ENCODE peak calls at places on chromosomes 6 and 20, in four cellular contexts. W is Panc1, N is K562, U is HepG2. L is an unnamed sample.

GRCh38 chr20:47821481-47822100 is 36.3 kb upstream of the SULF2 start:
- DNase-seq in W (no peak), N (no peak), U (no peak), L (peak; percentile 23)

GRCh38 chr20:17735959-17736621 is 36.3 kb downstream of the BANF2 start:
- DNase-seq in W (no peak), N (no peak), U (no peak), L (no peak)

GRCh38 chr6:26309731-26310142 is 55.3 kb upstream of the BTN3A2 start:
- DNase-seq in W (no peak), N (peak; percentile 41), U (peak; percentile 76), L (peak; percentile 67)

GRCh38 chr6:85124472-85125428 is 325.1 kb upstream of the NT5E start:
- DNase-seq in W (no peak), N (no peak), U (no peak), L (peak; percentile 15)

GRCh38 chr6:89948876-89949275 is 54.6 kb downstream of the GJA10 start:
- DNase-seq in W (no peak), N (no peak), U (no peak), L (no peak)

GRCh38 chr20:8854566-8854965 is 214.3 kb upstream of the PLCB4 start:
- DNase-seq in W (no peak), N (no peak), U (no peak), L (no peak)

GRCh38 chr6:158066161-158066781 is 84.6 kb downstream of the SYNJ2 start:
- DNase-seq in W (no peak), N (no peak), U (no peak), L (no peak)

GRCh38 chr20:46150982-46151381 is 32.9 kb downstream of the CD40 start:
- DNase-seq in W (no peak), N (no peak), U (no peak), L (no peak)

GRCh38 chr20:9942736-9943135 is 92.1 kb upstream of the ANKEF1 start:
- DNase-seq in W (no peak), N (no peak), U (no peak), L (no peak)

GRCh38 chr20:36975085-36975829 is 23.7 kb upstream of the SAMHD1 start:
- DNase-seq in W (no peak), N (no peak), U (no peak), L (no peak)

GRCh38 chr6:21348462-21349195 is 244.9 kb upstream of the SOX4 start:
- DNase-seq in W (peak; percentile 20), N (no peak), U (no peak), L (no peak)

GRCh38 chr6:15504040-15504491 is 158.8 kb downstream of the DTNBP1 start:
- DNase-seq in W (no peak), N (no peak), U (no peak), L (no peak)

GRCh38 chr6:114421219-114421618 is 78.4 kb upstream of the HS3ST5 start:
- DNase-seq in W (no peak), N (no peak), U (no peak), L (no peak)

GRCh38 chr6:56807992-56808342 is 146.9 kb upstream of the BEND6 start:
- DNase-seq in W (no peak), N (no peak), U (no peak), L (no peak)

GRCh38 chr6:3455490-3456394 is 1.1 kb downstream of the SLC22A23 start:
- DNase-seq in W (no peak), N (peak; percentile 54), U (peak; percentile 38), L (no peak)

GRCh38 chr20:64102647-64103354 is 4.6 kb downstream of the NPBWR2 start:
- DNase-seq in W (no peak), N (peak; percentile 32), U (no peak), L (no peak)

GRCh38 chr20:10090588-10091166 is 55.9 kb downstream of the ANKEF1 start:
- DNase-seq in W (peak; percentile 48), N (peak; percentile 11), U (peak; percentile 63), L (peak; percentile 38)

GRCh38 chr6:134902074-134902861 is 47.6 kb downstream of the ALDH8A1 start:
- DNase-seq in W (no peak), N (no peak), U (no peak), L (no peak)

GRCh38 chr20:675453-676314 is at the start of gene SCRT2:
- DNase-seq in W (no peak), N (peak; percentile 84), U (peak; percentile 54), L (no peak)

GRCh38 chr20:63692436-63693078 is 3.9 kb upstream of the TNFRSF6B start:
- DNase-seq in W (no peak), N (no peak), U (no peak), L (no peak)

GRCh38 chr6:83505376-83505775 is 7.0 kb upstream of the PRSS35 start:
- DNase-seq in W (no peak), N (no peak), U (no peak), L (no peak)

GRCh38 chr6:129901910-129902309 is 40.8 kb upstream of the TMEM244 start:
- DNase-seq in W (no peak), N (no peak), U (no peak), L (no peak)

GRCh38 chr20:20010639-20011500 is 6.3 kb upstream of the NAA20 start:
- DNase-seq in W (no peak), N (no peak), U (peak; percentile 91), L (no peak)

GRCh38 chr20:5181955-5182354 is 55.1 kb downstream of the CDS2 start:
- DNase-seq in W (no peak), N (no peak), U (no peak), L (no peak)

GRCh38 chr6:142942805-142943227 is 2.2 kb downstream of the HIVEP2 start:
- DNase-seq in W (no peak), N (peak; percentile 36), U (peak; percentile 64), L (no peak)

GRCh38 chr6:137043710-137044365 is 927 bp downstream of the IL20RA start:
- DNase-seq in W (peak; percentile 4), N (no peak), U (no peak), L (no peak)

GRCh38 chr20:51695574-51696303 is 72.5 kb downstream of the ATP9A start:
- DNase-seq in W (no peak), N (no peak), U (peak; percentile 33), L (no peak)

GRCh38 chr20:25270829-25271251 is 23.0 kb downstream of the PYGB start:
- DNase-seq in W (no peak), N (no peak), U (no peak), L (no peak)

GRCh38 chr20:31542201-31542842 is 28.1 kb downstream of the HM13 start:
- DNase-seq in W (no peak), N (no peak), U (no peak), L (no peak)

GRCh38 chr20:46584508-46584907 is 34.1 kb upstream of the OCSTAMP start:
- DNase-seq in W (no peak), N (no peak), U (peak; percentile 83), L (no peak)

GRCh38 chr20:17576215-17576614 is 6.3 kb downstream of the DSTN start:
- DNase-seq in W (no peak), N (no peak), U (no peak), L (no peak)

GRCh38 chr6:18053071-18053475 is 65.6 kb upstream of the KIF13A start:
- DNase-seq in W (no peak), N (no peak), U (no peak), L (no peak)

GRCh38 chr6:137373296-137373695 is 120.9 kb downstream of the OLIG3 start:
- DNase-seq in W (no peak), N (no peak), U (no peak), L (no peak)

GRCh38 chr6:110233769-110234374 is 53.6 kb downstream of the CDC40 start:
- DNase-seq in W (no peak), N (no peak), U (no peak), L (no peak)

GRCh38 chr6:90525421-90525820 is 61.5 kb downstream of the MAP3K7 start:
- DNase-seq in W (no peak), N (no peak), U (no peak), L (no peak)

GRCh38 chr6:167499161-167499660 is 174.3 kb downstream of the TTLL2 start:
- DNase-seq in W (no peak), N (no peak), U (peak; percentile 52), L (no peak)

GRCh38 chr6:23357185-23357745 is 768.8 kb upstream of the NRSN1 start:
- DNase-seq in W (no peak), N (no peak), U (no peak), L (no peak)

GRCh38 chr20:33209789-33210188 is 7.4 kb upstream of the BPIFA3 start:
- DNase-seq in W (no peak), N (peak; percentile 71), U (peak; percentile 74), L (peak; percentile 18)
- TF ChIP-seq TCF7L2 in W (no peak), N (no peak), U (no peak), L (no peak)

DNA sequence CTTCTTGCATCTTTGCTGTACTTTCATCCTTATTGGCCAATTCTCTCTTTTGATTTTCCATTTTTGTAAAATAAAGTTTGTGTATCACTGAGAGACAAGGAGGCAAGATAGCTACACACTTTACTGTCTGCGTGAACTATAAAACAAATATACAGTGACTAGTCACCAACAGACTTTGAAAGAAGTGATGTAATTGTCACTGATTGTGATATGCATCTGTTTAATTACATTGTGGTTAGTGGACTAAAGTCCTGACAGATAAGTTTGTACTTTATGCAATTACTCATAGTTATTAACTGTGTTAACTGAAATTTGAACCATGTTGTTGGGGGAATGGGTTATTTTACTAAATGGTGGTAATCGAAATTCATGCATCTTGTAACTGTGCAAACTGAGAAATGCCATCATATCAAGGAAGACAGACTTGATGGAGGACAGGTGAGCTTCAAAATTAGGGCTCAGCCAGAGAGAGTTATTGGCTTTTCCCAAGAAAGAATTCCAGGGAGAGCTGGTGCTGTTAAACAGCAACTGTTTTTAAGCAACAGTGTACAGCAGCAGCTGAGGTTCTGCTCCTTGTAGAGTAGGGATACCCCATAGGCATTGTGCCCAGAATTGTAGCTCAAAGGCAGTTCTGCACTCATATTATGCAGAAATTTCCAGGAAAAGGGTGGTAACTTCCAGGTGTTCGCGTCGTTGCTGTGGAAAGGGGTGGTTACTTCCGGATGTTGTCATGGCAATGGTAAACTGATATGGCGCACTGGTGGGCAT is 62.9 kb downstream of the EFHC1 start:
- DNase-seq in W (no peak), N (peak; percentile 50), U (peak; percentile 46), L (no peak)
- TF ChIP-seq CTCF in W (no peak), N (no peak), U (no peak), L (no peak)

GRCh38 chr6:140487586-140487985 is 1113.1 kb upstream of the CITED2 start:
- DNase-seq in W (no peak), N (no peak), U (no peak), L (no peak)

GRCh38 chr6:140486468-140487361 is 1112.3 kb upstream of the CITED2 start:
- DNase-seq in W (no peak), N (no peak), U (no peak), L (no peak)

GRCh38 chr6:140494321-140495085 is 1120.1 kb upstream of the CITED2 start:
- DNase-seq in W (no peak), N (no peak), U (no peak), L (no peak)

GRCh38 chr6:140485740-140486467 is 1111.5 kb upstream of the CITED2 start:
- DNase-seq in W (peak; percentile 30), N (no peak), U (no peak), L (peak; percentile 45)

GRCh38 chr6:140490086-140490485 is 1115.6 kb upstream of the CITED2 start:
- DNase-seq in W (no peak), N (no peak), U (no peak), L (no peak)
- TF ChIP-seq TCF7L2 in W (no peak), N (no peak), U (no peak), L (no peak)

GRCh38 chr6:78308025-78308424 is 559.3 kb upstream of the IRAK1BP1 start:
- DNase-seq in W (no peak), N (no peak), U (no peak), L (peak; percentile 41)
- TF ChIP-seq CTCF in W (peak; percentile 11), N (no peak), U (no peak), L (peak; percentile 58)

L was measured in HCT116.